ENCODE peak calls at places on chromosomes 12 and 14, in seven cellular contexts. One of them, this sample, is unnamed. For H3K27me3, the result is how much of the 10 kb centered on the place peaks cover.

GRCh38 chr14:35336171-35337073 is 44.2 kb downstream of the PSMA6 start:
- DNase-seq in ovary: peak
- DNase-seq in PC-9: peak
- DNase-seq in heart left ventricle: peak
- DNase-seq in dorsolateral prefrontal cortex: no peak
- DNase-seq in HepG2: peak
- DNase-seq in sigmoid colon: peak
- DNase-seq in this sample: no peak

GRCh38 chr14:53571990-53572389 is 384.6 kb downstream of the BMP4 start:
- DNase-seq in HepG2: no peak
- DNase-seq in heart left ventricle: no peak
- DNase-seq in sigmoid colon: no peak
- DNase-seq in dorsolateral prefrontal cortex: no peak
- DNase-seq in ovary: no peak
- DNase-seq in PC-9: no peak
- DNase-seq in this sample: no peak

GRCh38 chr12:124636138-124636968 is 68.9 kb upstream of the NCOR2 start:
- DNase-seq in dorsolateral prefrontal cortex: no peak
- DNase-seq in PC-9: no peak
- DNase-seq in HepG2: no peak
- DNase-seq in heart left ventricle: peak
- DNase-seq in ovary: peak
- DNase-seq in sigmoid colon: peak
- DNase-seq in this sample: peak

GRCh38 chr12:44847403-44847802 is 28.7 kb downstream of the NELL2 start:
- DNase-seq in sigmoid colon: no peak
- DNase-seq in HepG2: no peak
- DNase-seq in ovary: no peak
- DNase-seq in heart left ventricle: no peak
- DNase-seq in dorsolateral prefrontal cortex: no peak
- DNase-seq in PC-9: no peak
- DNase-seq in this sample: no peak

GRCh38 chr12:116525418-116526001 is 33.7 kb upstream of the MAP1LC3B2 start:
- DNase-seq in PC-9: peak
- DNase-seq in HepG2: no peak
- DNase-seq in ovary: peak
- DNase-seq in dorsolateral prefrontal cortex: no peak
- DNase-seq in sigmoid colon: peak
- DNase-seq in heart left ventricle: no peak
- DNase-seq in this sample: no peak

GRCh38 chr12:26940820-26941219 is 2.5 kb downstream of the FGFR1OP2 start:
- DNase-seq in ovary: no peak
- DNase-seq in PC-9: no peak
- DNase-seq in sigmoid colon: no peak
- DNase-seq in dorsolateral prefrontal cortex: no peak
- DNase-seq in heart left ventricle: no peak
- DNase-seq in HepG2: no peak
- DNase-seq in this sample: no peak

GRCh38 chr14:30194769-30195168 is 267.1 kb upstream of the PRKD1 start:
- DNase-seq in ovary: no peak
- DNase-seq in PC-9: no peak
- DNase-seq in HepG2: no peak
- DNase-seq in dorsolateral prefrontal cortex: no peak
- DNase-seq in heart left ventricle: no peak
- DNase-seq in sigmoid colon: no peak
- DNase-seq in this sample: no peak

GRCh38 chr14:102898776-102899515 is 23.5 kb upstream of the AMN start:
- DNase-seq in dorsolateral prefrontal cortex: no peak
- DNase-seq in PC-9: no peak
- DNase-seq in heart left ventricle: no peak
- DNase-seq in ovary: no peak
- DNase-seq in sigmoid colon: no peak
- DNase-seq in HepG2: no peak
- DNase-seq in this sample: no peak

GRCh38 chr14:74221741-74222140 is 17.5 kb upstream of the VSX2 start:
- DNase-seq in HepG2: no peak
- DNase-seq in dorsolateral prefrontal cortex: no peak
- DNase-seq in sigmoid colon: no peak
- DNase-seq in ovary: no peak
- DNase-seq in heart left ventricle: no peak
- DNase-seq in PC-9: no peak
- DNase-seq in this sample: peak

GRCh38 chr12:109033239-109034196 is 12.7 kb upstream of the SVOP start:
- DNase-seq in heart left ventricle: no peak
- DNase-seq in PC-9: no peak
- DNase-seq in HepG2: no peak
- DNase-seq in dorsolateral prefrontal cortex: no peak
- DNase-seq in sigmoid colon: no peak
- DNase-seq in ovary: no peak
- DNase-seq in this sample: no peak

GRCh38 chr12:89571481-89572190 is 45.8 kb upstream of the POC1B start:
- DNase-seq in ovary: no peak
- DNase-seq in PC-9: no peak
- DNase-seq in dorsolateral prefrontal cortex: no peak
- DNase-seq in HepG2: no peak
- DNase-seq in heart left ventricle: no peak
- DNase-seq in sigmoid colon: no peak
- DNase-seq in this sample: no peak

GRCh38 chr14:70036665-70037064 is 152.1 kb downstream of the SLC8A3 start:
- DNase-seq in ovary: no peak
- DNase-seq in HepG2: peak
- DNase-seq in heart left ventricle: no peak
- DNase-seq in PC-9: no peak
- DNase-seq in sigmoid colon: no peak
- DNase-seq in dorsolateral prefrontal cortex: no peak
- DNase-seq in this sample: peak

GRCh38 chr12:49955899-49956662 is 5.5 kb downstream of the AQP2 start:
- DNase-seq in PC-9: no peak
- DNase-seq in ovary: no peak
- DNase-seq in HepG2: no peak
- DNase-seq in sigmoid colon: no peak
- DNase-seq in dorsolateral prefrontal cortex: no peak
- DNase-seq in heart left ventricle: no peak
- DNase-seq in this sample: no peak
- H3K27me3 ChIP-seq in PC-9: under half
- H3K27me3 ChIP-seq in ovary: under half
- H3K27me3 ChIP-seq in HepG2: half or more
- H3K27me3 ChIP-seq in sigmoid colon: under half
- H3K27me3 ChIP-seq in dorsolateral prefrontal cortex: under half
- H3K27me3 ChIP-seq in heart left ventricle: half or more
- H3K27me3 ChIP-seq in this sample: under half

DNA sequence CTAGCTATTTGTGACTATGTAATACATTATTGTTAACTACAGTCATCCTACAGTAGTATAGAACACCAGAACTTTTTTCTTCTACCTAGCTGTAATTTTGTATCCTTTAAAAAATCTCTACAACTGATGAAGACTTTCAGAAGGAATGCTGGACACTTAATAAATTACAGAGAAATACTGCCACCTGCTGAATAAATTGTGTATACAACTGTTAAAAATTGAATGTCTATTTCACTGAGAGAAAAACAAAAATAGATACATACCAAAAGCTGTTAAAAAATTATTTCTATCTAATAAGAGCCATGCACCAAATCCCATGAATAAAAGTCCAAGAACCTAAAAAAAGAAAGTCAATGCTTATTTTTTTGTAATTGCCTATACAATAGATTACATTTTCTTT is 6.6 kb downstream of the TSPAN19 start:
- DNase-seq in sigmoid colon: no peak
- DNase-seq in dorsolateral prefrontal cortex: no peak
- DNase-seq in heart left ventricle: no peak
- DNase-seq in HepG2: peak
- DNase-seq in PC-9: no peak
- DNase-seq in ovary: no peak
- DNase-seq in this sample: no peak
- TF ChIP-seq CTCF in sigmoid colon: peak
- TF ChIP-seq CTCF in dorsolateral prefrontal cortex: peak
- TF ChIP-seq CTCF in heart left ventricle: peak
- TF ChIP-seq CTCF in HepG2: peak
- TF ChIP-seq CTCF in PC-9: peak
- TF ChIP-seq CTCF in ovary: no peak
- TF ChIP-seq CTCF in this sample: no peak

DNA sequence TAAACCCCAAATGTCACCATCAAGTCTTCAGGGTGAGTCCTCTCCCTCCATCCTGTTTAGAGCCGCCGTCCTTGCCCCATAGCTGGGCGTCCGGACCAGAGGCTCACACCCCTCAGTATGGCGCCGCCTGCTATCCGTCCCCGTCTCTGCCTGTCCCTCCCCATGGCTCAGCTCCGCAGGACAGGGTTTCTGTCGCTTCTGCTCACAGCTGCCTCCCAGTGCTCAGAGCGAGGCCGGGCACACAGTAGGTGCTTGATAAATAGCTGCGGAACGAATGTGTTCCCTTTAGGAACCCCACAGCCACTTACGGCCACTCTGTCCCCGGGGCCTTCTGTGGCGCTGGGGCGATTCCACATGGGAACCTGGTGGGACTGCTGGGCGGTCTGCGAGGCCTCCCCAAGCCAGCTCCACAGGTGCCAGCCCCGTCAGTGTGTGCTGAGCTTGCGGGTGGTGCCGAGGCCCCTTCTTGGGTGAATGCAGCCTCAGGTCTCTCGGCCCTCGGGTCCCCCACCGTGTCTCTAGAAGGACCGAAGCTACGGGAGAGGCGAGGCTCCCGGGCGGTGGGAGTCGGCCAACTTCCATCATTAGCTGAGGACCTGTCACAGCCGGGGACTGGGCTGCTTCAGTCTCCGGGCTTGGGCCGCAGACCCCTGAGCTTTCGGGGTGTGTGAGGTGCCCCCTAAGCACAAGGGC is 63.0 kb downstream of the NOC4L start:
- DNase-seq in sigmoid colon: no peak
- DNase-seq in PC-9: no peak
- DNase-seq in dorsolateral prefrontal cortex: no peak
- DNase-seq in HepG2: no peak
- DNase-seq in ovary: no peak
- DNase-seq in heart left ventricle: no peak
- DNase-seq in this sample: no peak
- H3K27me3 ChIP-seq in sigmoid colon: under half
- H3K27me3 ChIP-seq in PC-9: half or more
- H3K27me3 ChIP-seq in dorsolateral prefrontal cortex: under half
- H3K27me3 ChIP-seq in HepG2: half or more
- H3K27me3 ChIP-seq in ovary: under half
- H3K27me3 ChIP-seq in heart left ventricle: under half
- H3K27me3 ChIP-seq in this sample: under half

DNA sequence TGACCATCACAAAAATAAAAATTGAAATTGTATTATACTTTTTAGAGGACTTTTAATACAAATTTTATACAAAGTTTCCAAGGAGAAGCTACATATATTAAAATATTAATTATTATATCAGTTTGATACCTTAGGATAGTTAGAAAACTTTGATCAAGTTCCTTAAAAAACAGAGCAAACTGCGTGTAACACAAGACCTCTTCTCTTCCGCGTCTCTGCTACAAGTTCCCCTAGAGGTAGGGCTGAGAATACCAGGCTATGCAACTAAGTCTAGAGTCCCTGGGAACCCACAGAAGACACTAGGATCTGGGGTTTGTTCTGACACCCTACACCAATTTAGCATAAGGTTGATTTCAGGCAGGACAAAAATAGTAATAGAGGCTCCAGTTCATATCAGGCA is 319.0 kb downstream of the FOXG1 start:
- DNase-seq in ovary: no peak
- DNase-seq in PC-9: no peak
- DNase-seq in heart left ventricle: no peak
- DNase-seq in dorsolateral prefrontal cortex: no peak
- DNase-seq in sigmoid colon: no peak
- DNase-seq in HepG2: peak
- DNase-seq in this sample: no peak
- TF ChIP-seq CTCF in ovary: no peak
- TF ChIP-seq CTCF in PC-9: no peak
- TF ChIP-seq CTCF in heart left ventricle: no peak
- TF ChIP-seq CTCF in dorsolateral prefrontal cortex: no peak
- TF ChIP-seq CTCF in sigmoid colon: no peak
- TF ChIP-seq CTCF in HepG2: peak
- TF ChIP-seq CTCF in this sample: peak

DNA sequence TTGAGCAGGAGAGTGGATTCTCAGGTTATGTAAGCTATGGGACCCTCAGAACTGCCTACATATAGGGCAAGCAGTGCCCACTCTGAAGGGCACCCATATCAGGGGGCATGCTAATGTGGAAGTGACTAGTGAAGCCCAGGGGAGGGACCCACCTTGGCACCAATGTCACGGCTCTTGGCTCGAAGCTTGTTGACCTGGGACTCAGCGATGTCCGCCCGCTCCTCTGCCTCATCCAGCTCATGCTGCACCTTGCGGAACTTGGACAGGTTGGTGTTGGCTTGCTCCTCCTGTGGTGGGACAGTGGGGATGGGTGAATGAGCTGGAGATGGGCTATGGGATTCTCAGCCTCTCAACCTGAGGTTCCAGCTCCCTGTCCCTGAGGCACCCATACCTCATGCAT is 5.4 kb downstream of the CMTM5 start:
- DNase-seq in dorsolateral prefrontal cortex: no peak
- DNase-seq in sigmoid colon: no peak
- DNase-seq in ovary: no peak
- DNase-seq in heart left ventricle: no peak
- DNase-seq in PC-9: no peak
- DNase-seq in HepG2: no peak
- DNase-seq in this sample: no peak
- H3K27me3 ChIP-seq in dorsolateral prefrontal cortex: under half
- H3K27me3 ChIP-seq in sigmoid colon: under half
- H3K27me3 ChIP-seq in ovary: under half
- H3K27me3 ChIP-seq in heart left ventricle: under half
- H3K27me3 ChIP-seq in PC-9: half or more
- H3K27me3 ChIP-seq in HepG2: half or more
- H3K27me3 ChIP-seq in this sample: under half

GRCh38 chr12:94074216-94074969 is 74.0 kb upstream of the PLXNC1 start:
- DNase-seq in PC-9: no peak
- DNase-seq in HepG2: no peak
- DNase-seq in dorsolateral prefrontal cortex: no peak
- DNase-seq in heart left ventricle: peak
- DNase-seq in sigmoid colon: peak
- DNase-seq in ovary: peak
- DNase-seq in this sample: no peak
- TF ChIP-seq CTCF in PC-9: no peak
- TF ChIP-seq CTCF in HepG2: no peak
- TF ChIP-seq CTCF in dorsolateral prefrontal cortex: no peak
- TF ChIP-seq CTCF in heart left ventricle: no peak
- TF ChIP-seq CTCF in sigmoid colon: no peak
- TF ChIP-seq CTCF in ovary: no peak
- TF ChIP-seq CTCF in this sample: no peak

GRCh38 chr14:56902413-56902812 is 92.1 kb upstream of the OTX2 start:
- DNase-seq in heart left ventricle: no peak
- DNase-seq in dorsolateral prefrontal cortex: no peak
- DNase-seq in sigmoid colon: no peak
- DNase-seq in HepG2: no peak
- DNase-seq in ovary: no peak
- DNase-seq in PC-9: no peak
- DNase-seq in this sample: no peak
- H3K27me3 ChIP-seq in heart left ventricle: under half
- H3K27me3 ChIP-seq in dorsolateral prefrontal cortex: under half
- H3K27me3 ChIP-seq in sigmoid colon: under half
- H3K27me3 ChIP-seq in HepG2: under half
- H3K27me3 ChIP-seq in ovary: under half
- H3K27me3 ChIP-seq in PC-9: under half
- H3K27me3 ChIP-seq in this sample: under half

This sample was measured in WERI-Rb-1.